ENCODE peak calls at places on chromosomes 5 and 9, in seven cellular contexts. Z, D, K, W, Q, F and N are unnamed samples.

GRCh38 chr9:113462781-113463286 is 693 bp upstream of the RGS3 start:
- DNase-seq in Z (no peak), D (no peak), K (no peak), W (no peak), Q (no peak), F (no peak), N (no peak)

GRCh38 chr5:66307647-66308257 is 163.7 kb downstream of the SREK1 start:
- DNase-seq in Z (peak; percentile 56), D (peak; percentile 69), K (peak; percentile 68), W (peak; percentile 55), Q (no peak), F (peak; percentile 52), N (peak; percentile 61)

GRCh38 chr5:19406576-19407365 is 581.2 kb downstream of the CDH18 start:
- DNase-seq in Z (no peak), D (no peak), K (no peak), W (no peak), Q (no peak), F (no peak), N (no peak)

GRCh38 chr5:9858043-9858442 is 227.9 kb upstream of the TAS2R1 start:
- DNase-seq in Z (no peak), D (no peak), K (no peak), W (no peak), Q (no peak), F (no peak), N (no peak)

GRCh38 chr9:129763235-129763917 is 10.5 kb upstream of the PTGES start:
- DNase-seq in Z (no peak), D (peak; percentile 80), K (no peak), W (peak; percentile 59), Q (no peak), F (no peak), N (no peak)

GRCh38 chr9:85536076-85536475 is 205.7 kb downstream of the AGTPBP1 start:
- DNase-seq in Z (no peak), D (peak; percentile 60), K (no peak), W (peak; percentile 90), Q (no peak), F (no peak), N (no peak)

GRCh38 chr5:169094586-169095409 is 206.1 kb downstream of the SLIT3 start:
- DNase-seq in Z (no peak), D (peak; percentile 0), K (peak; percentile 66), W (peak; percentile 76), Q (no peak), F (no peak), N (no peak)

GRCh38 chr9:118059520-118060278 is 355.5 kb downstream of the TLR4 start:
- DNase-seq in Z (no peak), D (no peak), K (peak; percentile 39), W (peak; percentile 10), Q (no peak), F (no peak), N (no peak)

GRCh38 chr9:107043886-107044285 is 180.9 kb downstream of the ZNF462 start:
- DNase-seq in Z (no peak), D (no peak), K (no peak), W (peak; percentile 18), Q (no peak), F (no peak), N (no peak)

GRCh38 chr9:127214421-127215265 is 49.9 kb upstream of the GARNL3 start:
- DNase-seq in Z (peak; percentile 48), D (peak; percentile 89), K (peak; percentile 54), W (peak; percentile 53), Q (no peak), F (peak; percentile 82), N (peak; percentile 84)

GRCh38 chr5:35781181-35781580 is 75.5 kb upstream of the IL7R start:
- DNase-seq in Z (no peak), D (peak; percentile 68), K (no peak), W (peak; percentile 38), Q (no peak), F (no peak), N (no peak)

GRCh38 chr9:76365028-76365427 is 29.2 kb downstream of the RFK start:
- DNase-seq in Z (no peak), D (peak; percentile 38), K (no peak), W (peak; percentile 78), Q (no peak), F (no peak), N (no peak)

GRCh38 chr9:69877852-69878507 is 57.4 kb downstream of the CFAP95 start:
- DNase-seq in Z (peak; percentile 22), D (peak; percentile 52), K (peak; percentile 19), W (no peak), Q (no peak), F (peak; percentile 9), N (peak; percentile 15)

GRCh38 chr5:40985501-40985900 is 76.2 kb downstream of the C7 start:
- DNase-seq in Z (no peak), D (no peak), K (no peak), W (no peak), Q (no peak), F (no peak), N (no peak)

GRCh38 chr5:87403409-87403808 is 9.3 kb downstream of the CCNH start:
- DNase-seq in Z (no peak), D (no peak), K (no peak), W (no peak), Q (no peak), F (no peak), N (no peak)

GRCh38 chr5:134794136-134794535 is 35.6 kb downstream of the DDX46 start:
- DNase-seq in Z (no peak), D (peak; percentile 16), K (no peak), W (peak; percentile 50), Q (no peak), F (no peak), N (no peak)

GRCh38 chr9:16103613-16104012 is 550.8 kb downstream of the CCDC171 start:
- DNase-seq in Z (no peak), D (peak; percentile 33), K (no peak), W (peak; percentile 35), Q (no peak), F (no peak), N (no peak)

GRCh38 chr9:120264528-120264927 is 315.4 kb downstream of the CDK5RAP2 start:
- DNase-seq in Z (no peak), D (no peak), K (no peak), W (no peak), Q (no peak), F (no peak), N (no peak)

GRCh38 chr5:42824347-42824976 is 12.8 kb upstream of the SELENOP start:
- DNase-seq in Z (no peak), D (no peak), K (no peak), W (no peak), Q (no peak), F (no peak), N (no peak)

GRCh38 chr9:131436865-131437271 is 43.0 kb downstream of the PRRC2B start:
- DNase-seq in Z (no peak), D (no peak), K (no peak), W (no peak), Q (no peak), F (no peak), N (no peak)

GRCh38 chr9:34777667-34778066 is 67.7 kb upstream of the CCL21 start:
- DNase-seq in Z (no peak), D (no peak), K (peak; percentile 96), W (no peak), Q (no peak), F (no peak), N (no peak)

GRCh38 chr5:98428806-98429205 is 344.7 kb upstream of the RGMB start:
- DNase-seq in Z (no peak), D (peak; percentile 54), K (no peak), W (peak; percentile 74), Q (no peak), F (no peak), N (no peak)

GRCh38 chr5:173902743-173903142 is 14.6 kb downstream of the CPEB4 start:
- DNase-seq in Z (no peak), D (no peak), K (no peak), W (no peak), Q (no peak), F (no peak), N (no peak)

GRCh38 chr9:69027355-69028097 is 8.0 kb upstream of the FXN start:
- DNase-seq in Z (peak; percentile 65), D (peak; percentile 45), K (peak; percentile 54), W (peak; percentile 20), Q (peak; percentile 37), F (peak; percentile 66), N (peak; percentile 67)

GRCh38 chr9:76374702-76375543 is 19.3 kb downstream of the RFK start:
- DNase-seq in Z (no peak), D (peak; percentile 96), K (no peak), W (peak; percentile 95), Q (no peak), F (no peak), N (no peak)

GRCh38 chr5:112366987-112367386 is 52.1 kb downstream of the EPB41L4A start:
- DNase-seq in Z (peak; percentile 26), D (no peak), K (no peak), W (no peak), Q (no peak), F (peak; percentile 21), N (peak; percentile 32)

GRCh38 chr5:35061216-35061615 is 13.5 kb upstream of the AGXT2 start:
- DNase-seq in Z (no peak), D (peak; percentile 48), K (no peak), W (no peak), Q (no peak), F (no peak), N (no peak)

GRCh38 chr5:33379757-33380156 is 61.0 kb upstream of the TARS1 start:
- DNase-seq in Z (peak; percentile 23), D (peak; percentile 47), K (peak; percentile 57), W (no peak), Q (peak; percentile 28), F (no peak), N (no peak)

GRCh38 chr5:91272858-91273257 is 110.3 kb downstream of the ARRDC3 start:
- DNase-seq in Z (no peak), D (peak; percentile 69), K (peak; percentile 17), W (peak; percentile 75), Q (no peak), F (peak; percentile 58), N (peak; percentile 72)

GRCh38 chr9:93080406-93080805 is 15.6 kb upstream of the CARD19 start:
- DNase-seq in Z (no peak), D (no peak), K (no peak), W (no peak), Q (no peak), F (no peak), N (no peak)
- TF ChIP-seq CTCF in Z (no peak), D (no peak), K (no peak), W (no peak), Q (no peak), F (no peak), N (no peak)

GRCh38 chr9:103991001-103991400 is 103.1 kb upstream of the SMC2 start:
- DNase-seq in Z (no peak), D (no peak), K (no peak), W (no peak), Q (no peak), F (no peak), N (no peak)
- TF ChIP-seq CTCF in Z (no peak), D (no peak), K (no peak), W (no peak), Q (no peak), F (no peak), N (no peak)

GRCh38 chr5:155147222-155147621 is 133.7 kb downstream of the KIF4B start:
- DNase-seq in Z (no peak), D (no peak), K (peak; percentile 18), W (no peak), Q (no peak), F (no peak), N (no peak)
- TF ChIP-seq CTCF in Z (peak; percentile 19), D (peak; percentile 44), K (peak; percentile 13), W (peak; percentile 21), Q (no peak), F (peak; percentile 12), N (no peak)

GRCh38 chr9:72365525-72366256 is 683 bp upstream of the ZFAND5 start:
- DNase-seq in Z (no peak), D (peak; percentile 87), K (peak; percentile 80), W (peak; percentile 83), Q (no peak), F (peak; percentile 73), N (peak; percentile 76)
- TF ChIP-seq CTCF in Z (no peak), D (peak; percentile 25), K (no peak), W (no peak), Q (no peak), F (no peak), N (no peak)